ENCODE peak calls at places on chromosomes 1 and 21, in seven cellular contexts. X is fibroblast of pulmonary artery, M is left ventricle myocardium inferior, S is WTC11, E is sigmoid colon, H is bronchial epithelial cell, I is A549. F is an unnamed sample.

GRCh38 chr1:38000529-38001453 is 4.5 kb downstream of the FHL3 start:
- DNase-seq in X (peak; percentile 86), H (peak; percentile 41), E (peak; percentile 80), S (peak; percentile 34), M (peak; percentile 49), I (no peak), F (peak; percentile 54)

GRCh38 chr1:234466945-234467344 is 12.0 kb downstream of the TARBP1 start:
- DNase-seq in S (no peak), H (peak; percentile 24), M (no peak), I (no peak), X (no peak), E (no peak), F (no peak)

GRCh38 chr1:235098991-235099390 is 29.6 kb downstream of the TOMM20 start:
- DNase-seq in S (no peak), E (no peak), M (no peak), X (no peak), I (no peak), H (no peak), F (no peak)

GRCh38 chr1:93081716-93082115 is 2.6 kb downstream of the MTF2 start:
- DNase-seq in I (no peak), M (no peak), S (no peak), X (peak; percentile 92), H (peak; percentile 46), E (no peak), F (no peak)

GRCh38 chr1:119713039-119713537 is 1.4 kb downstream of the PHGDH start:
- DNase-seq in H (no peak), X (peak; percentile 19), M (no peak), E (no peak), S (no peak), I (no peak), F (peak; percentile 48)

GRCh38 chr1:23421343-23421742 is 3.2 kb downstream of the TCEA3 start:
- DNase-seq in M (no peak), H (no peak), X (no peak), I (no peak), E (no peak), S (no peak), F (no peak)

GRCh38 chr1:200410566-200410878 is 686 bp upstream of the ZNF281 start:
- DNase-seq in I (no peak), M (no peak), H (peak; percentile 97), S (no peak), E (no peak), X (no peak), F (no peak)

GRCh38 chr1:236742421-236743160 is 52.5 kb upstream of the MTR start:
- DNase-seq in X (no peak), E (no peak), H (no peak), I (no peak), S (no peak), M (no peak), F (no peak)

GRCh38 chr21:39660596-39660995 is 47.9 kb downstream of the B3GALT5 start:
- DNase-seq in X (peak; percentile 61), H (peak; percentile 66), M (peak; percentile 45), I (peak; percentile 43), S (no peak), E (peak; percentile 84), F (no peak)

GRCh38 chr1:96967311-96967710 is 245.7 kb downstream of the PTBP2 start:
- DNase-seq in S (no peak), I (no peak), H (no peak), X (no peak), E (no peak), M (no peak), F (no peak)

GRCh38 chr21:46214478-46215340 is 13.9 kb downstream of the LSS start:
- DNase-seq in X (no peak), I (no peak), M (no peak), E (peak; percentile 57), S (no peak), H (no peak), F (no peak)

GRCh38 chr1:44553771-44554170 is 120.5 kb downstream of the TMEM53 start:
- DNase-seq in X (peak; percentile 55), H (peak; percentile 86), I (peak; percentile 59), S (no peak), M (no peak), E (no peak), F (no peak)

GRCh38 chr1:237179511-237179910 is 137.5 kb downstream of the RYR2 start:
- DNase-seq in X (no peak), E (no peak), H (no peak), I (no peak), S (no peak), M (no peak), F (no peak)

GRCh38 chr1:76292418-76293184 is 218.1 kb downstream of the ST6GALNAC3 start:
- DNase-seq in I (no peak), M (no peak), X (no peak), S (no peak), H (no peak), E (no peak), F (no peak)

GRCh38 chr1:205505791-205506190 is 1.3 kb downstream of the CDK18 start:
- DNase-seq in M (peak; percentile 85), I (no peak), X (no peak), E (peak; percentile 82), H (peak; percentile 72), S (no peak), F (no peak)

GRCh38 chr1:20446796-20447195 is 39.2 kb downstream of the CAMK2N1 start:
- DNase-seq in M (no peak), X (peak; percentile 21), E (no peak), S (no peak), H (peak; percentile 68), I (no peak), F (no peak)

GRCh38 chr1:12132078-12132477 is 34.7 kb upstream of the TNFRSF1B start:
- DNase-seq in X (no peak), E (no peak), S (no peak), H (peak; percentile 95), I (no peak), M (no peak), F (no peak)

GRCh38 chr1:108646661-108647269 is 14.1 kb downstream of the HENMT1 start:
- DNase-seq in E (peak; percentile 79), S (no peak), H (peak; percentile 63), M (peak; percentile 71), X (peak; percentile 91), I (no peak), F (no peak)

GRCh38 chr1:17629460-17629859 is 90.0 kb downstream of the ARHGEF10L start:
- DNase-seq in E (no peak), H (no peak), X (no peak), S (peak; percentile 83), I (no peak), M (no peak), F (no peak)

GRCh38 chr1:90486134-90486824 is 230.8 kb downstream of the BARHL2 start:
- DNase-seq in I (no peak), S (no peak), M (no peak), H (no peak), X (no peak), E (no peak), F (no peak)
- TF ChIP-seq CTCF in I (no peak), S (no peak), M (no peak), H (no peak), X (no peak), E (no peak), F (no peak)

GRCh38 chr1:60090662-60091061 is 17.1 kb upstream of the C1orf87 start:
- DNase-seq in I (no peak), H (no peak), E (no peak), M (no peak), X (no peak), S (no peak), F (no peak)

GRCh38 chr1:60088620-60089155 is 15.1 kb upstream of the C1orf87 start:
- DNase-seq in I (no peak), M (no peak), E (no peak), X (peak; percentile 7), S (no peak), H (no peak), F (no peak)
- TF ChIP-seq CTCF in I (no peak), M (no peak), E (no peak), X (peak; percentile 18), S (no peak), H (no peak), F (peak; percentile 28)

GRCh38 chr1:117932576-117932975 is 3.0 kb downstream of the WDR3 start:
- DNase-seq in M (no peak), X (no peak), H (peak; percentile 81), S (no peak), E (no peak), I (no peak), F (no peak)

GRCh38 chr1:117930484-117930883 is 945 bp downstream of the WDR3 start:
- DNase-seq in I (peak; percentile 0), M (no peak), X (no peak), S (no peak), H (peak; percentile 2), E (no peak), F (no peak)

GRCh38 chr1:117929340-117930172 is at the start of the genes GDAP2 and WDR3:
- DNase-seq in X (peak; percentile 97), E (peak; percentile 98), H (peak; percentile 97), M (peak; percentile 96), I (peak; percentile 80), S (peak; percentile 95), F (peak; percentile 87)

GRCh38 chr1:117930173-117930447 is 571 bp downstream of the WDR3 start:
- DNase-seq in X (no peak), H (no peak), S (no peak), E (no peak), I (no peak), M (no peak), F (no peak)

DNA sequence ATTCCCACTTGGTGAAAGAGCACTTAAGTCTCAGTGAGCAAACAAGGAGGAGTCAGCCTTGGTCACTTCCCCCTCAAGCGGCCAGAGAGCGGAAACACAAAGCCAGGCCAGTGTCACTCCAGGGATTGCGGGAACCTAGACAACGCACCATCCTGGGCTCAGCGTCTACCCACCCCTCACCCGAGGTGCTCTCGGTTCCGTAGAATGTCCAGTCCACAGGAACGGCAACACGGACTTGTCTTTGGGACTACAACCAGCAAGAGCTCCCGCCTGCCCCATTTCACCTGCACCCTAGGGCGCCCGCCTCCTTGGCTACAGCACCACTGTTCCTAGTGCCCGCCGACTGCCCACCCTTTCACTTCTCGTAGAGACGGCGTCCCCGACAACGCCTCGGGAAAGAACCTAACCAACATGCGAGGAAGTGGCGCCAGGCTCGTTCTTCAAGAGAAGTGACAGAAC is 511 bp downstream of the GDAP2 start:
- DNase-seq in S (peak; percentile 61), M (peak; percentile 48), X (peak; percentile 62), H (peak; percentile 63), I (peak; percentile 28), E (peak; percentile 73), F (peak; percentile 21)
- TF ChIP-seq CTCF in S (no peak), M (peak; percentile 19), X (peak; percentile 23), H (peak; percentile 31), I (no peak), E (no peak), F (no peak)

DNA sequence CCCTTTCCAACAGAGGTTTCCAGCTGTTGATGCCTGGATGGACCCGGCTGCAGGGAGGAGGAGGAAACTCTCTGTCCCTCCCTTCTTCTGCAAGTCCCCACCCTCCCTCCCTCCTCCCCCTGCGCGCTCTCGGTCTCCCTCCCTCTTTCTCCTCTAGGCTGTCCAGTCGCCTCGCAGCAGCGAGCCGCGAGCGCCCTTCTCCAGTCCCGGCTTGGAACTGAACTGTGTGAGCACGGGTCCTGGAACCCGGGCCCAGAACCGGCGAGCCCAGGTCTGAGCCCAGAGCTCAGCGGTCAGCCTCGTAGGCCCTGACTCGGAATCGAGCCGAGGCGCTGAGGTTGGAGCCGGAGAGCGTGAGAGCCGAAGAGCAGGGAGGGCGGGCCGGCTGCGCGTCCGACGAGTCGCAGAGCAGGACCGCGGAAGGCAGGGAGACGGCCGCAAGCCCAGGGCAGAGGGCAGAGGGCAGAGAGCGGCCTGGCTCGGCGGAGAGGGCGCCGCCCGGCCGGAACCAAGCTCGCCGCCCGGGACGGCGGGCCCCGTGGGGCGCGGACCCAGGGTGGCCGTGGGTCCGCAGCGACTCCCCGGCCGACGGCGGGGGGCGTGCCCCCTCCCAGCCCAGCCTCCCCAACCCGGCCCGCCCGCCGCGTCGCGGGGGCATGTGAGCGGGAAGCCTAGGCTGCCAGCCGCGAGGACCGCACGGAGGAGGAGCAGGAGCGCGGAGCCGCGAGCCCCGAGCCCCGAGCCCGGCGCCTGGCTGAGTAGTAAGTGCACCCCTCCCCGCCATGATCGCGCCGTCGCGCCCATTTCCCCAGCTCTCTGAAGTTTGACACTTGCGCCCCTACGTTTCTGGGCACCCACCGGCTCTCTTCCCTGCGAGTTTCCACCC is at the start of gene SOX13:
- DNase-seq in X (peak; percentile 92), H (peak; percentile 75), I (peak; percentile 95), E (peak; percentile 97), S (peak; percentile 84), M (peak; percentile 86), F (peak; percentile 75)
- TF ChIP-seq CTCF in X (peak; percentile 20), H (peak; percentile 27), I (peak; percentile 22), E (no peak), S (no peak), M (peak; percentile 41), F (no peak)

F was measured in mesothelial cell of epicardium.